ENCODE peak calls at places on chromosomes 13 and 19, in eight cellular contexts. One of them, this sample, is unnamed.

GRCh38 chr13:30720470-30720869 is 14.9 kb upstream of the ALOX5AP start:
- DNase-seq in M059J: peak
- DNase-seq in stimulated activated naive B cell treated with anti-CD40 and anti-IgM and Interleukin-4, amounts not matched to agents 10 μg/mL and 1 μg/mL and 100 μg/mL, for 72 hours: no peak
- DNase-seq in stimulated activated CD4-positive, alpha-beta T cell treated with anti-CD3 and anti-CD28 coated beads, Interleukin-1b, Interleukin-23, amount 100 ng/mL, for 1 hour: no peak
- DNase-seq in activated CD8-positive, alpha-beta memory T cell treated with anti-CD3 and anti-CD28 coated beads, Interleukin-2, amount 10 ng/mL, durations not matched to agents 7 days and 5 days: no peak
- DNase-seq in smooth muscle cell of the brain vasculature: no peak
- DNase-seq in amygdala: no peak
- DNase-seq in NCI-H1930: no peak
- DNase-seq in this sample: no peak

GRCh38 chr19:51305479-51305878 is 6.0 kb upstream of the IGLON5 start:
- DNase-seq in M059J: no peak
- DNase-seq in stimulated activated naive B cell treated with anti-CD40 and anti-IgM and Interleukin-4, amounts not matched to agents 10 μg/mL and 1 μg/mL and 100 μg/mL, for 72 hours: no peak
- DNase-seq in stimulated activated CD4-positive, alpha-beta T cell treated with anti-CD3 and anti-CD28 coated beads, Interleukin-1b, Interleukin-23, amount 100 ng/mL, for 1 hour: no peak
- DNase-seq in activated CD8-positive, alpha-beta memory T cell treated with anti-CD3 and anti-CD28 coated beads, Interleukin-2, amount 10 ng/mL, durations not matched to agents 7 days and 5 days: no peak
- DNase-seq in smooth muscle cell of the brain vasculature: no peak
- DNase-seq in amygdala: no peak
- DNase-seq in NCI-H1930: no peak
- DNase-seq in this sample: no peak

GRCh38 chr13:105908581-105908980 is 626.9 kb downstream of the EFNB2 start:
- DNase-seq in M059J: peak
- DNase-seq in stimulated activated naive B cell treated with anti-CD40 and anti-IgM and Interleukin-4, amounts not matched to agents 10 μg/mL and 1 μg/mL and 100 μg/mL, for 72 hours: no peak
- DNase-seq in stimulated activated CD4-positive, alpha-beta T cell treated with anti-CD3 and anti-CD28 coated beads, Interleukin-1b, Interleukin-23, amount 100 ng/mL, for 1 hour: no peak
- DNase-seq in activated CD8-positive, alpha-beta memory T cell treated with anti-CD3 and anti-CD28 coated beads, Interleukin-2, amount 10 ng/mL, durations not matched to agents 7 days and 5 days: peak
- DNase-seq in smooth muscle cell of the brain vasculature: no peak
- DNase-seq in amygdala: no peak
- DNase-seq in NCI-H1930: no peak
- DNase-seq in this sample: no peak

GRCh38 chr19:1690570-1691307 is 38.3 kb upstream of the TCF3 start:
- DNase-seq in M059J: no peak
- DNase-seq in stimulated activated naive B cell treated with anti-CD40 and anti-IgM and Interleukin-4, amounts not matched to agents 10 μg/mL and 1 μg/mL and 100 μg/mL, for 72 hours: peak
- DNase-seq in stimulated activated CD4-positive, alpha-beta T cell treated with anti-CD3 and anti-CD28 coated beads, Interleukin-1b, Interleukin-23, amount 100 ng/mL, for 1 hour: peak
- DNase-seq in activated CD8-positive, alpha-beta memory T cell treated with anti-CD3 and anti-CD28 coated beads, Interleukin-2, amount 10 ng/mL, durations not matched to agents 7 days and 5 days: peak
- DNase-seq in smooth muscle cell of the brain vasculature: no peak
- DNase-seq in amygdala: no peak
- DNase-seq in NCI-H1930: no peak
- DNase-seq in this sample: no peak

GRCh38 chr13:88376762-88377388 is 705.7 kb downstream of the SLITRK5 start:
- DNase-seq in M059J: no peak
- DNase-seq in stimulated activated naive B cell treated with anti-CD40 and anti-IgM and Interleukin-4, amounts not matched to agents 10 μg/mL and 1 μg/mL and 100 μg/mL, for 72 hours: no peak
- DNase-seq in stimulated activated CD4-positive, alpha-beta T cell treated with anti-CD3 and anti-CD28 coated beads, Interleukin-1b, Interleukin-23, amount 100 ng/mL, for 1 hour: no peak
- DNase-seq in activated CD8-positive, alpha-beta memory T cell treated with anti-CD3 and anti-CD28 coated beads, Interleukin-2, amount 10 ng/mL, durations not matched to agents 7 days and 5 days: no peak
- DNase-seq in smooth muscle cell of the brain vasculature: no peak
- DNase-seq in amygdala: no peak
- DNase-seq in NCI-H1930: no peak
- DNase-seq in this sample: no peak

GRCh38 chr19:11342429-11342828 is 3.0 kb upstream of the RAB3D start:
- DNase-seq in M059J: no peak
- DNase-seq in stimulated activated naive B cell treated with anti-CD40 and anti-IgM and Interleukin-4, amounts not matched to agents 10 μg/mL and 1 μg/mL and 100 μg/mL, for 72 hours: no peak
- DNase-seq in stimulated activated CD4-positive, alpha-beta T cell treated with anti-CD3 and anti-CD28 coated beads, Interleukin-1b, Interleukin-23, amount 100 ng/mL, for 1 hour: no peak
- DNase-seq in activated CD8-positive, alpha-beta memory T cell treated with anti-CD3 and anti-CD28 coated beads, Interleukin-2, amount 10 ng/mL, durations not matched to agents 7 days and 5 days: no peak
- DNase-seq in smooth muscle cell of the brain vasculature: no peak
- DNase-seq in amygdala: no peak
- DNase-seq in NCI-H1930: no peak
- DNase-seq in this sample: no peak

GRCh38 chr19:3712663-3713531 is 4.7 kb downstream of the TJP3 start:
- DNase-seq in M059J: no peak
- DNase-seq in stimulated activated naive B cell treated with anti-CD40 and anti-IgM and Interleukin-4, amounts not matched to agents 10 μg/mL and 1 μg/mL and 100 μg/mL, for 72 hours: no peak
- DNase-seq in stimulated activated CD4-positive, alpha-beta T cell treated with anti-CD3 and anti-CD28 coated beads, Interleukin-1b, Interleukin-23, amount 100 ng/mL, for 1 hour: no peak
- DNase-seq in activated CD8-positive, alpha-beta memory T cell treated with anti-CD3 and anti-CD28 coated beads, Interleukin-2, amount 10 ng/mL, durations not matched to agents 7 days and 5 days: no peak
- DNase-seq in smooth muscle cell of the brain vasculature: no peak
- DNase-seq in amygdala: no peak
- DNase-seq in NCI-H1930: no peak
- DNase-seq in this sample: peak

GRCh38 chr19:30349131-30349730 is 23.0 kb upstream of the ZNF536 start:
- DNase-seq in M059J: no peak
- DNase-seq in stimulated activated naive B cell treated with anti-CD40 and anti-IgM and Interleukin-4, amounts not matched to agents 10 μg/mL and 1 μg/mL and 100 μg/mL, for 72 hours: no peak
- DNase-seq in stimulated activated CD4-positive, alpha-beta T cell treated with anti-CD3 and anti-CD28 coated beads, Interleukin-1b, Interleukin-23, amount 100 ng/mL, for 1 hour: no peak
- DNase-seq in activated CD8-positive, alpha-beta memory T cell treated with anti-CD3 and anti-CD28 coated beads, Interleukin-2, amount 10 ng/mL, durations not matched to agents 7 days and 5 days: no peak
- DNase-seq in smooth muscle cell of the brain vasculature: no peak
- DNase-seq in amygdala: no peak
- DNase-seq in NCI-H1930: no peak
- DNase-seq in this sample: no peak

GRCh38 chr19:28586501-28586900 is 626.5 kb downstream of the UQCRFS1 start:
- DNase-seq in M059J: no peak
- DNase-seq in stimulated activated naive B cell treated with anti-CD40 and anti-IgM and Interleukin-4, amounts not matched to agents 10 μg/mL and 1 μg/mL and 100 μg/mL, for 72 hours: no peak
- DNase-seq in stimulated activated CD4-positive, alpha-beta T cell treated with anti-CD3 and anti-CD28 coated beads, Interleukin-1b, Interleukin-23, amount 100 ng/mL, for 1 hour: no peak
- DNase-seq in activated CD8-positive, alpha-beta memory T cell treated with anti-CD3 and anti-CD28 coated beads, Interleukin-2, amount 10 ng/mL, durations not matched to agents 7 days and 5 days: no peak
- DNase-seq in smooth muscle cell of the brain vasculature: no peak
- DNase-seq in amygdala: no peak
- DNase-seq in NCI-H1930: no peak
- DNase-seq in this sample: no peak